ENCODE peak calls at places on chromosomes 11 and 22, in eight cellular contexts. C is NCI-H524, E is kidney glomerular epithelial cell, I is bronchial epithelial cell, V is lung, A is lower leg skin, W is EH, L is T-helper 1 cell. G is an unnamed sample.

GRCh38 chr22:41369089-41369745 is 12.5 kb upstream of the TEF start:
- DNase-seq in I (no peak), L (no peak), A (no peak), V (no peak), C (peak; percentile 97), W (no peak), E (no peak), G (no peak)

GRCh38 chr11:105738972-105739574 is 129.2 kb downstream of the GRIA4 start:
- DNase-seq in E (no peak), A (no peak), I (no peak), W (no peak), C (no peak), L (no peak), V (no peak), G (no peak)

GRCh38 chr22:32880906-32881596 is 79.5 kb downstream of the TIMP3 start:
- DNase-seq in C (peak; percentile 84), I (peak; percentile 66), V (peak; percentile 58), A (no peak), L (no peak), W (peak; percentile 53), E (peak; percentile 1), G (no peak)

GRCh38 chr11:87030458-87031054 is 7.2 kb upstream of the TMEM135 start:
- DNase-seq in V (no peak), L (peak; percentile 41), C (no peak), W (peak; percentile 6), E (no peak), A (no peak), I (no peak), G (no peak)

GRCh38 chr22:29039148-29039547 is 22.5 kb downstream of the C22orf31 start:
- DNase-seq in I (no peak), V (no peak), C (no peak), L (no peak), E (no peak), W (no peak), A (no peak), G (no peak)

GRCh38 chr22:39128508-39128907 is 24.0 kb downstream of the CBX7 start:
- DNase-seq in A (no peak), V (no peak), L (no peak), C (no peak), W (no peak), E (no peak), I (no peak), G (no peak)

GRCh38 chr11:57202282-57202681 is 20.5 kb downstream of the LRRC55 start:
- DNase-seq in A (no peak), W (no peak), V (no peak), L (no peak), C (no peak), I (no peak), E (no peak), G (no peak)

GRCh38 chr11:13924801-13925327 is 37.7 kb upstream of the SPON1 start:
- DNase-seq in C (no peak), I (no peak), A (no peak), V (no peak), W (no peak), L (peak; percentile 22), E (no peak), G (no peak)

GRCh38 chr11:70423523-70424505 is 25.5 kb downstream of the CTTN start:
- DNase-seq in L (peak; percentile 24), W (peak; percentile 89), C (no peak), E (peak; percentile 23), I (no peak), V (no peak), A (no peak), G (no peak)

GRCh38 chr11:69965821-69966582 is 112.1 kb upstream of the ANO1 start:
- DNase-seq in L (no peak), C (no peak), I (no peak), W (no peak), E (no peak), V (no peak), A (no peak), G (no peak)